ENCODE peak calls at places on chromosomes 11 and 22, in six cellular contexts. R, H, X, Q, L and K are unnamed samples.

GRCh38 chr11:65445101-65445603 is 22.6 kb downstream of the NEAT1 start:
- DNase-seq in R (no peak), H (peak), X (no peak), Q (no peak), L (peak), K (no peak)

GRCh38 chr11:33970984-33971466 is 79.1 kb upstream of the LMO2 start:
- DNase-seq in R (peak), H (peak), X (peak), Q (no peak), L (peak), K (peak)

GRCh38 chr22:28710112-28710888 is 30.7 kb upstream of the TTC28 start:
- DNase-seq in R (no peak), H (no peak), X (no peak), Q (no peak), L (peak), K (peak)

GRCh38 chr22:50708996-50709395 is 29.0 kb upstream of the ACR start:
- DNase-seq in R (no peak), H (no peak), X (no peak), Q (no peak), L (no peak), K (no peak)

GRCh38 chr11:94281321-94281720 is 23.1 kb upstream of the IZUMO1R start:
- DNase-seq in R (peak), H (no peak), X (no peak), Q (no peak), L (no peak), K (no peak)

GRCh38 chr11:106276859-106277436 is 199.5 kb downstream of the AASDHPPT start:
- DNase-seq in R (no peak), H (no peak), X (no peak), Q (no peak), L (peak), K (peak)

GRCh38 chr11:16945671-16946469 is 68.3 kb downstream of the PLEKHA7 start:
- DNase-seq in R (peak), H (no peak), X (peak), Q (no peak), L (peak), K (peak)

GRCh38 chr11:8267831-8268529 is 4.3 kb upstream of the LMO1 start:
- DNase-seq in R (peak), H (peak), X (no peak), Q (no peak), L (no peak), K (no peak)

GRCh38 chr11:45259607-45260006 is 26.5 kb downstream of the SYT13 start:
- DNase-seq in R (no peak), H (no peak), X (peak), Q (no peak), L (no peak), K (peak)

GRCh38 chr11:122180435-122180834 is 64.4 kb upstream of the BLID start:
- DNase-seq in R (no peak), H (no peak), X (no peak), Q (no peak), L (peak), K (peak)

GRCh38 chr11:16924462-16924825 is 89.8 kb downstream of the PLEKHA7 start:
- DNase-seq in R (no peak), H (no peak), X (peak), Q (no peak), L (no peak), K (no peak)

GRCh38 chr11:34344410-34345011 is 13.3 kb downstream of the ABTB2 start:
- DNase-seq in R (no peak), H (no peak), X (no peak), Q (no peak), L (no peak), K (no peak)

GRCh38 chr11:35163707-35164496 is 24.9 kb downstream of the CD44 start:
- DNase-seq in R (no peak), H (no peak), X (no peak), Q (no peak), L (peak), K (no peak)

GRCh38 chr11:118746988-118747585 is 43.9 kb downstream of the DDX6 start:
- DNase-seq in R (no peak), H (no peak), X (no peak), Q (no peak), L (peak), K (no peak)

GRCh38 chr11:9973921-9974320 is 310.0 kb downstream of the SWAP70 start:
- DNase-seq in R (no peak), H (no peak), X (no peak), Q (no peak), L (peak), K (peak)
- TF ChIP-seq CTCF in R (no peak), H (no peak), X (no peak), Q (no peak), L (no peak), K (no peak)

DNA sequence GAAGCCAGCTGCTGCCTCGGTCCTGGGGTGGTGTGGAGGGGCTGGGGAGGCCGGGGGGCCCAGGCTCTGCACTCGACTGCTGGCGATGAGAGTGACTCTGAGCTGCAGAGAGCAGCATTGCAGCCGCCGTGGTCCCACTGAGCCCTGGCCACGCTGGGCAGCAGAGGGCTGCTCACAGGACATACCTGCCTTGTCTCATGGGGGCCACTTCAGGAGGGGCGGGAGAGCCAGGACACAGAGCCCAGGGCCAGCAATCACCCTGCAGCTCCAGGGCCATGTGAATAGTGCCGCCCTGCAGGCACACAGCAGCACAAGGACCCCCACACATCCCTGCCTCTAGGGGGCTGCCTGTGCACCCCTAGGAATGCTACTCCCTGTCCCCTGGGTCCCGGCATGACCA is 147.0 kb downstream of the CRYBB2 start:
- DNase-seq in R (no peak), H (no peak), X (no peak), Q (no peak), L (no peak), K (peak)
- TF ChIP-seq CTCF in R (no peak), H (no peak), X (no peak), Q (no peak), L (no peak), K (no peak)

DNA sequence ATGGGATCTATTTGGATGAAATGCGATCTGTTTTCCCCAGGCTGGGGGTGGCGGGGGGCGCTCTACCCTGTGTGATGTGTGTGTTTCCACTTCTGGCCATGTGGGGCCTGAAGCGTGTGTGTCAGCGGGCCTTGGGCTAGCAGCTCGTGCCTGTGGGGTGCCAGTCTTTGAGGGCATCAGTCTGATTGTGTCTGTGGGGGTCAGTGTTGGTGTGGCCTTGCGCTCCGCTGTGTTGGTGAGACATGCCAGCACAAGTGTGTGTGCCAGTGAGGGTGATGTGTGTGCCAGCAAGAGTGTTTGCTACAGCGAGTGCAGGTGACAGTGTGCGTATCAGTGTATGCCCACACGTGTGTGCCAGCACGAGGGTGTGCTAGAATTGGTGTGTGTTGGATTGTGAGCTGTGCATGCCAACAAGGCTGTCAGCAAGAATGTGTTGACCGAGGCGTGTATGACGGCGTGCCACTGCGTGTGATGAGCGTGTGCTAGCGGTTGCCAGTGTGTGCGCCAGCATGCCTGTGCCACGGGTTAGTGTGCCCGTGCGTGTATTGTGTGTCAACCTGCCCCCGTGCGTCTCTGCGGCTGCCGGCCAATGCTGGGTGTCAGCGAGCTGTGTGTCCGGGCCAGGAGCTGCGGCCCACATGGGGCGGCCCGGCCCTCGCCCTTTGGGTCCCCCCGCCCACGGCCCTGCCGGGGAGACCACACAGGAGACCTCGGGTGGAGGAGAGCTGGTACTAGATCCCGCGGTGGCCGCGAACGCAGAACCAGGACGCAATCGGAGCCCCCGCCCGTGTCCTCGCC is 519 bp downstream of the ARRB1 start:
- DNase-seq in R (peak), H (peak), X (peak), Q (no peak), L (peak), K (peak)
- TF ChIP-seq CTCF in R (no peak), H (no peak), X (no peak), Q (no peak), L (peak), K (no peak)

DNA sequence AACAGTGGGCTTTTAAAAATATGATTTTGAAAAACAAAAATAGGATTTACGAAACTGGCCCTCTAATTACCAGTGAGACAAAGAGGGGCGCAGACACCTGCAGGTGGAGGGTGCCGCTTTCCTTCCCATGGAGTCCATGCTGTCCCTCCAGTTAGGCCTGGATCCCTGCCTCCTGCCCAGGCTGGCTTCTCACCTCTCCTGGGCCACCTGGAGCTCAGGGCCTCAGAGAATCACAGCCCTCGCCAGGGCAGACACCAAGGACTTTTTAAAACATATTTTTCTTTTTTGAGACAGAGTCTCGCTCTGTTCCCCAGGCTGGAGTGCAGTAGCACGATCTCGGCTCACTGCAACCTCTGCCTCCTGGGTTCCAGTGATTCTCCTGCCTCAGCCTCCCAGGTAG is 1437.2 kb downstream of the TBC1D22A start:
- DNase-seq in R (no peak), H (no peak), X (peak), Q (no peak), L (no peak), K (no peak)
- TF ChIP-seq CTCF in R (no peak), H (no peak), X (no peak), Q (no peak), L (no peak), K (no peak)

DNA sequence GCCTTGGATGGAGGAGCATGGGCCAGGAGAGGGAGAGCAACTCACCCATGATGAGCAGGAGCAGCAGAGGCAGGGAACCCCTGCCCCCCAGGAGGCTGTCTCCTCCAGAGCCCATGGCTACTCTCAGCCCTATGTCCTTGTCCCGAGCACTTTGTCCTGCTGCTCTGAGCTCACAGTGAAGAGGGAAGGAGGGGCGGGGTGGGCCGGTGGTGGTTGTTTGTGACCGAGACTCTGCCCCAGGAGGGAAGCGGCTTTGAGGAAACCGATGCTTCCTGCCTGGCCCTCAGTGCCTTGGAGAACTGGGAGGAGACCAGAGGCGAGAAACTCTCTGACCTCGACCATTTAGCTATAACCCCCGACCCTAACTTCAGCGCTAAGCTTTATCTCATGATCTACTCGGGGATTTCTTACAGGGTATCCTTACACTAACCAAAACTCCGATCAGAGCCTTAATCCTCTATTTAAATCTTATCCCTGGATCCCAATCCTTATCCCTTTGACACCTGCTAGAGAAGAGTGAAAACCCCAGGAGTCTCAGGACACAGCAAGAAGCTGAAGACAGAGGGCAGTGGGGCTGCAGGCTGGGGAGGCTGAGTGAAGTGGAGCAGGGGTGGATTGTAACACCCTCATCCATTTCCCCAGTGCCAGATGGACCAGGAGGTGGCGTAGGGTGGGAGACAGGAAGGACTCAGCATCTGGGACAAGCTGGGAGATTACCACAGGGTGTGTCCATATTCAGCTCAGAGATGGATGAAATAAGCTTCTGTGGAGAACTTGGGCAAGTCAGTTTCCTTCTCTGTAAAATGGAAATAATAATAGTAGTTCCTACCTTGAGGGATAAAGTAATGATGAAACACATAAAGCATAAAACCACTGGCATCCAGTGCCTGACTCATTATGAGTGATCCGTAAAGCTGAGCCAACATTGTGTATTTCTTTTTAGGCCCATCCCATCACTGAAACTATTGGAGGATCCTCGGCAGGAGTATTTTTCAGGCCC is at the start of gene ROBO4:
- DNase-seq in R (no peak), H (peak), X (no peak), Q (no peak), L (peak), K (peak)
- TF ChIP-seq CTCF in R (no peak), H (no peak), X (no peak), Q (no peak), L (no peak), K (peak)

DNA sequence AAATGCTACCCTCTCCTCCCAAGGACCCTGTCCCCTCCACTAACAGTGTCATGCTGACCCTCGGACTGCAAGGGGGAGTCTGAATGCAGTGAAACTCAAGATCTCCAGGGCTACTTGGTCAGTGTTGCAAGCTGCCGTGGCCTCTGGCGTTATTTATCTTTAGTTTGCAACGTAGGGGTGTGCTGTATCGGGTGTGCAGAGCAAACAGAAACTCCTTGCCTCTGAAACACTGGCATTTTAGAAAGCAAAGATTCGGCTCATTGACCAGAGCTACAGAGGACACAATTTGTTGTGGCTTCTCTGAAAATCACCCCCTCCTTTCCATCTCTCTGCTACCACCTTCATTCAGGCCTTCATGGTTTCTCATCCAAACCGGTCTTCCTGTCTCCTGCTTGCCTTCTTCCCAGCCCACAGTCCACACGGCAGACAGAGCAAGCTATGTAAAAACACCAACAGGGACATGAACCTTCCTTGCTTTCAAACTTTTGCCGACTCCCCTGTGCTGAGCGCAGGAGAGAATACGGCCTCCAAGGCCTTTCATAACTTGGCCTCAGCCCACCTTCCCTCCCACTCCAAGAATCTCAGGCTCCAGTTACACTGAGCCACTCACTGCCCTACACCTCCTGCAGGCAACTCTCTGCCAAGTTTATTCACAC is 14.9 kb downstream of the FZD4 start:
- DNase-seq in R (peak), H (no peak), X (no peak), Q (no peak), L (peak), K (peak)
- TF ChIP-seq CTCF in R (no peak), H (no peak), X (no peak), Q (no peak), L (peak), K (no peak)

GRCh38 chr11:108654994-108655631 is 9.8 kb upstream of the DDX10 start:
- DNase-seq in R (peak), H (no peak), X (peak), Q (no peak), L (peak), K (peak)
- TF ChIP-seq CTCF in R (peak), H (no peak), X (peak), Q (no peak), L (peak), K (peak)

GRCh38 chr11:96091476-96091875 is 167.6 kb upstream of the MTMR2 start:
- DNase-seq in R (no peak), H (no peak), X (no peak), Q (no peak), L (peak), K (no peak)
- TF ChIP-seq CTCF in R (no peak), H (no peak), X (no peak), Q (no peak), L (peak), K (no peak)

GRCh38 chr22:31451709-31452571 is 37.7 kb downstream of the EIF4ENIF1 start:
- DNase-seq in R (no peak), H (no peak), X (peak), Q (no peak), L (peak), K (peak)
- TF ChIP-seq CTCF in R (no peak), H (no peak), X (peak), Q (no peak), L (peak), K (peak)

GRCh38 chr11:96658436-96658835 is 268.6 kb downstream of the JRKL start:
- DNase-seq in R (no peak), H (no peak), X (no peak), Q (no peak), L (no peak), K (no peak)

DNA sequence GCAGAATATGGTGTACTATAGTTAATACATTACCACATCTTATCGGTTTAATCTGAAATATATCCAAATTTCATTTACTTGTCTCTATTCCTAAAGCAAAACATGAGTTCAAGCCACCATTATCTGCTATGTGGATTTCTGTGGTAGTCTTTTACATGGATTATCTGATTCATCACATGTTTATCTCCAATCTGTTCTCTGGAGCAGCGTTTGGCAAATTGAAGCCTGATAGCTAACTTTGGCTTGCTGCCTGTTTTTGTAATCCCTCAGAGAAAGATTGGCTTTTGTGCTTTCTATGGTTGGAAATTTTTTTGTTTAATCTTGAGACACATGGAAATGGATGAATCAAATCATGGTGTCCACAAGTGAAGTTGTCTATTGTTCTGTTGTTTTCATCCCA is 274.3 kb downstream of the JRKL start:
- DNase-seq in R (no peak), H (no peak), X (no peak), Q (no peak), L (no peak), K (no peak)
- TF ChIP-seq CTCF in R (no peak), H (no peak), X (no peak), Q (no peak), L (no peak), K (no peak)